ENCODE peak calls at places on chromosomes 12 and 14, in nine cellular contexts. E is cardiac fibroblast; G is NCI-H345; M is PC-9; R is GM23248; Q is GM12891; D is activated T-cell treated with anti-CD3 and anti-CD28 coated beads, Interleukin-2, amount 50 U/mL, for 4 hours; I is iris pigment epithelial cell; H is RPMI8226. K is an unnamed sample.

GRCh38 chr14:65238456-65238855 is 136.1 kb upstream of the MAX start:
- DNase-seq in E (peak), Q (no peak), M (peak), R (peak), D (no peak), I (peak), G (no peak), H (no peak), K (no peak)

GRCh38 chr12:116220756-116221155 is 56.7 kb downstream of the MED13L start:
- DNase-seq in H (no peak), M (no peak), I (no peak), R (no peak), E (no peak), D (no peak), G (no peak), Q (no peak), K (no peak)

GRCh38 chr12:62725781-62726180 is 209.2 kb downstream of the PPM1H start:
- DNase-seq in D (no peak), G (no peak), R (no peak), I (no peak), H (no peak), Q (no peak), E (no peak), M (peak), K (no peak)

GRCh38 chr12:4074129-4074528 is 199.4 kb upstream of the CCND2 start:
- DNase-seq in G (no peak), H (no peak), D (no peak), E (no peak), I (no peak), Q (no peak), M (no peak), R (no peak), K (no peak)

GRCh38 chr14:43765474-43765873 is 741.6 kb downstream of the FSCB start:
- DNase-seq in E (no peak), D (no peak), I (peak), H (no peak), R (no peak), Q (no peak), M (no peak), G (no peak), K (no peak)

GRCh38 chr12:130013771-130014484 is 110.1 kb upstream of the TMEM132D start:
- DNase-seq in G (peak), Q (peak), R (peak), I (peak), H (peak), M (no peak), D (no peak), E (peak), K (peak)

GRCh38 chr14:98182385-98183055 is 1089.5 kb downstream of the BCL11B start:
- DNase-seq in M (no peak), Q (no peak), D (peak), R (peak), E (no peak), H (no peak), I (no peak), G (no peak), K (no peak)

GRCh38 chr14:59333668-59334067 is 131.5 kb downstream of the GPR135 start:
- DNase-seq in H (no peak), D (no peak), M (peak), G (no peak), R (peak), E (peak), Q (no peak), I (peak), K (no peak)

GRCh38 chr14:31080060-31080459 is 53.9 kb upstream of the STRN3 start:
- DNase-seq in G (no peak), D (no peak), I (peak), Q (no peak), H (no peak), M (peak), R (no peak), E (no peak), K (no peak)

GRCh38 chr12:67460388-67460787 is 188.2 kb upstream of the DYRK2 start:
- DNase-seq in R (no peak), I (no peak), D (no peak), H (no peak), E (no peak), M (no peak), G (no peak), Q (no peak), K (no peak)

GRCh38 chr14:26872510-26872909 is 274.7 kb upstream of the NOVA1 start:
- DNase-seq in R (peak), I (no peak), G (no peak), E (peak), H (no peak), M (no peak), Q (no peak), D (no peak), K (peak)

GRCh38 chr12:71685312-71685906 is 473 bp upstream of the TMEM19 start:
- DNase-seq in H (peak), M (no peak), I (no peak), G (no peak), R (peak), D (no peak), E (no peak), Q (no peak), K (no peak)

GRCh38 chr12:90502070-90502469 is 452.9 kb downstream of the CCER1 start:
- DNase-seq in E (no peak), I (no peak), Q (no peak), M (no peak), H (no peak), D (no peak), R (no peak), G (no peak), K (no peak)

GRCh38 chr12:52202361-52203078 is 10.7 kb upstream of the KRT80 start:
- DNase-seq in E (peak), H (no peak), M (no peak), I (no peak), Q (no peak), R (peak), G (peak), D (no peak), K (peak)

GRCh38 chr12:132256646-132257045 is 72.7 kb downstream of the GALNT9 start:
- DNase-seq in H (no peak), I (no peak), G (no peak), R (no peak), M (no peak), D (no peak), Q (no peak), E (no peak), K (peak)

GRCh38 chr12:111412007-111412829 is 6.5 kb downstream of the SH2B3 start:
- DNase-seq in H (no peak), Q (no peak), I (no peak), D (no peak), M (no peak), G (peak), R (peak), E (no peak), K (peak)

GRCh38 chr14:89810101-89810500 is 144.4 kb downstream of the EFCAB11 start:
- DNase-seq in E (no peak), H (no peak), D (no peak), M (no peak), G (no peak), R (peak), Q (no peak), I (no peak), K (no peak)

GRCh38 chr14:51527073-51527472 is 124.6 kb upstream of the FRMD6 start:
- DNase-seq in H (no peak), I (peak), Q (no peak), R (peak), E (peak), M (no peak), G (no peak), D (no peak), K (no peak)

GRCh38 chr12:63400746-63401145 is 249.7 kb upstream of the AVPR1A start:
- DNase-seq in R (no peak), D (no peak), H (peak), M (peak), Q (no peak), E (peak), G (peak), I (peak), K (no peak)

GRCh38 chr12:106739318-106739717 is 35.2 kb upstream of the RIC8B start:
- DNase-seq in G (no peak), E (no peak), D (no peak), I (peak), Q (no peak), R (no peak), M (no peak), H (no peak), K (no peak)